ENCODE peak calls at places on chromosome 5, in four cellular contexts. B is SJSA1; Z is cardiac fibroblast; O is activated T-cell treated with anti-CD3 and anti-CD28 coated beads, Interleukin-2, amount 50 U/mL, for 48 hours. U is an unnamed sample.
A peak's percentile ranks its signal among the peaks of the same experiment; 100 is the strongest.

GRCh38 chr5:91955610-91956009 is 572.5 kb upstream of the ARRDC3 start:
- DNase-seq in B (no peak), O (no peak), Z (peak; percentile 19), U (no peak)

GRCh38 chr5:122882836-122883235 is 37.4 kb downstream of the SNX24 start:
- DNase-seq in B (no peak), O (peak; percentile 24), Z (peak; percentile 48), U (peak; percentile 48)

GRCh38 chr5:130893003-130893402 is 272.1 kb downstream of the HINT1 start:
- DNase-seq in O (no peak), B (no peak), Z (no peak), U (no peak)

GRCh38 chr5:160619381-160619780 is 197.7 kb downstream of the PTTG1 start:
- DNase-seq in O (no peak), Z (no peak), B (no peak), U (no peak)

GRCh38 chr5:159050408-159051091 is 49.2 kb downstream of the EBF1 start:
- DNase-seq in B (peak; percentile 67), O (peak; percentile 19), Z (peak; percentile 68), U (peak; percentile 43)

GRCh38 chr5:170597109-170597741 is 93.4 kb downstream of the KCNIP1 start:
- DNase-seq in Z (peak; percentile 11), B (peak; percentile 90), O (peak; percentile 77), U (no peak)

GRCh38 chr5:140966293-140967225 is at the start of gene PCDHAC2:
- DNase-seq in B (peak; percentile 15), Z (peak; percentile 26), O (no peak), U (peak; percentile 21)

GRCh38 chr5:43041131-43041668 is 1.1 kb upstream of the ANXA2R start:
- DNase-seq in Z (no peak), O (no peak), B (peak; percentile 84), U (peak; percentile 89)

GRCh38 chr5:127077346-127077745 is 4.0 kb upstream of the C5orf63 start:
- DNase-seq in Z (no peak), O (no peak), B (no peak), U (no peak)